ENCODE peak calls at places on chromosomes 11 and 22, in six cellular contexts. B is neuronal stem cell, W is H9, N is IMR-90, X is mesenchymal stem cell, S is H1. Q is an unnamed sample.

GRCh38 chr22:44045171-44045570 is 21.1 kb downstream of the PARVB start:
- DNase-seq in B (no peak), W (no peak), X (peak; percentile 29), S (no peak), N (peak; percentile 46), Q (no peak)

GRCh38 chr11:65476632-65477270 is 22.1 kb upstream of the MALAT1 start:
- DNase-seq in N (no peak), X (peak; percentile 49), S (no peak), B (no peak), W (no peak), Q (no peak)

GRCh38 chr11:134800826-134801225 is 388.8 kb upstream of the B3GAT1 start:
- DNase-seq in X (no peak), W (no peak), B (no peak), S (no peak), N (no peak), Q (no peak)

GRCh38 chr11:125170406-125171031 is 6.0 kb downstream of the PKNOX2 start:
- DNase-seq in S (no peak), X (peak; percentile 57), W (no peak), N (peak; percentile 92), B (no peak), Q (peak; percentile 58)

GRCh38 chr22:20026204-20026908 is 5.4 kb downstream of the TANGO2 start:
- DNase-seq in S (no peak), N (no peak), B (no peak), W (peak; percentile 13), X (no peak), Q (no peak)

GRCh38 chr11:16841984-16842383 is 103.5 kb downstream of the C11orf58 start:
- DNase-seq in X (no peak), W (no peak), S (no peak), N (no peak), B (no peak), Q (no peak)

GRCh38 chr22:42630901-42631602 is 9.3 kb downstream of the ATP5MGL start:
- DNase-seq in W (no peak), X (peak; percentile 37), S (no peak), N (no peak), B (no peak), Q (no peak)

GRCh38 chr11:89405629-89406028 is 85.5 kb downstream of the NOX4 start:
- DNase-seq in N (no peak), B (no peak), X (peak; percentile 14), W (no peak), S (no peak), Q (peak; percentile 68)

GRCh38 chr22:17836977-17837742 is 62.9 kb upstream of the BID start:
- DNase-seq in X (no peak), N (no peak), W (peak; percentile 52), B (no peak), S (peak; percentile 7), Q (peak; percentile 75)

GRCh38 chr11:96323643-96323985 is 19.4 kb downstream of the MAML2 start:
- DNase-seq in X (no peak), W (no peak), S (no peak), N (no peak), B (no peak), Q (no peak)

GRCh38 chr11:32843544-32843943 is 13.8 kb downstream of the PRRG4 start:
- DNase-seq in S (no peak), X (no peak), N (no peak), B (no peak), W (no peak), Q (no peak)

GRCh38 chr11:121767433-121767832 is 314.7 kb upstream of the SORL1-AS1 start:
- DNase-seq in N (peak; percentile 50), S (no peak), W (no peak), B (no peak), X (peak; percentile 0), Q (no peak)

GRCh38 chr22:19457828-19458428 is 10.4 kb upstream of the C22orf39 start:
- DNase-seq in N (no peak), S (no peak), W (no peak), B (no peak), X (no peak), Q (no peak)

GRCh38 chr11:58395581-58395980 is 11.1 kb downstream of the OR5B3 start:
- DNase-seq in B (no peak), N (peak; percentile 71), W (no peak), X (no peak), S (no peak), Q (no peak)

GRCh38 chr22:35684270-35684700 is 33.4 kb upstream of the APOL5 start:
- DNase-seq in X (peak; percentile 28), W (peak; percentile 59), N (peak; percentile 38), S (no peak), B (peak; percentile 26), Q (peak; percentile 61)

GRCh38 chr11:22707119-22707899 is 40.9 kb downstream of the GAS2 start:
- DNase-seq in W (no peak), S (no peak), X (peak; percentile 36), N (peak; percentile 35), B (no peak), Q (no peak)

GRCh38 chr11:64007629-64008282 is 21.5 kb downstream of the OTUB1 start:
- DNase-seq in X (peak; percentile 64), B (no peak), N (no peak), S (no peak), W (peak; percentile 77), Q (peak; percentile 83)

GRCh38 chr22:20903093-20903492 is 14.1 kb upstream of the CRKL start:
- DNase-seq in N (no peak), W (no peak), S (no peak), X (no peak), B (no peak), Q (no peak)

DNA sequence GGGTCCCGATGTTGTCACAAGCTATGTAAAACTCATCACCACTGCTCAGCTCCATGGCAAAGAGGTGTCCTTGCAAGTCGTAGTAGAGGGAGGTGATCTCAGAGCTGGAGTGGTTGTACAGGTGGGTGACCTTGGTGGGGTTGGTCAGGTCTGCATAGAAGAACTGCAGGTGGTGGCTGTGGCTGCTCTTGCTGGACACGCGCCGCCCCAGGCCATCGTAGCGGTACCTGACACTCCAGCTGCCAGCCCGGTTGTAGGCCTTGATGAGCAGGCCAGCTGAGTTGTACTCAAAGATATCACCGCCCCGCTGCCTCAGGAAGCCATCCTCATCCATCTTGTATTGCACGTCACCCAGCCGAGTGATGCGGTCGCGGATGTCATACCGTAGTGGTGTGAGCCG is 94.6 kb upstream of the NARS2 start:
- DNase-seq in B (no peak), W (no peak), N (no peak), S (no peak), X (no peak), Q (no peak)
- H2BK15ac ChIP-seq in B (no peak overlapping the region), W (no peak overlapping the region), N (no peak overlapping the region), S (no peak overlapping the region), X (no peak overlapping the region), Q (no peak overlapping the region)

GRCh38 chr11:72154816-72155215 is 19.3 kb downstream of the FOLR3 start:
- DNase-seq in X (no peak), W (no peak), N (no peak), B (no peak), S (no peak), Q (no peak)

GRCh38 chr11:72162891-72163492 is 27.5 kb downstream of the FOLR3 start:
- DNase-seq in W (no peak), B (no peak), N (no peak), S (no peak), X (no peak), Q (no peak)

GRCh38 chr11:72155751-72156150 is 20.2 kb downstream of the FOLR3 start:
- DNase-seq in B (no peak), S (no peak), W (no peak), X (no peak), N (no peak), Q (peak; percentile 46)

DNA sequence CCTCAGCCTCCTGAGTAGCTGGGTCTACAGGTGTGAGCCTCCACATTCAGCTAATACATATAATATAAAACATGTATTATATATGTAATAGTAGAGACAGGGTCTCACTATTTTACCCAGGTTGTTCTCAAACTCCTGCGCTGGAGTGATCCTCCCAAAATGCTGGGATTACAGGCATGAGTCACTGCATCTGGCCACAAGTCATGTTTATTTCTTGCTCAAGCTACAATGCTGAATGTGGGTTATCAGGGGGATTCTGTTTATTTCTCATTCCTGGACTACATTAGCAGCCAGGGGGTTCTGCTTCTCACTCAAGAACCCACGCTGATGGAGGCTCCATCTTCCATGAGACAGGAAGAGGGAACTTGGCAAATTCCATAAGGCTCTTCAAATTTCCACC is 24.8 kb downstream of the FOLR3 start:
- DNase-seq in N (peak; percentile 32), X (peak; percentile 6), B (no peak), W (no peak), S (no peak), Q (no peak)
- H4K8ac ChIP-seq in N (no peak overlapping the region), X (no peak overlapping the region), B (no peak overlapping the region), W (no peak overlapping the region), S (no peak overlapping the region), Q (no peak overlapping the region)

DNA sequence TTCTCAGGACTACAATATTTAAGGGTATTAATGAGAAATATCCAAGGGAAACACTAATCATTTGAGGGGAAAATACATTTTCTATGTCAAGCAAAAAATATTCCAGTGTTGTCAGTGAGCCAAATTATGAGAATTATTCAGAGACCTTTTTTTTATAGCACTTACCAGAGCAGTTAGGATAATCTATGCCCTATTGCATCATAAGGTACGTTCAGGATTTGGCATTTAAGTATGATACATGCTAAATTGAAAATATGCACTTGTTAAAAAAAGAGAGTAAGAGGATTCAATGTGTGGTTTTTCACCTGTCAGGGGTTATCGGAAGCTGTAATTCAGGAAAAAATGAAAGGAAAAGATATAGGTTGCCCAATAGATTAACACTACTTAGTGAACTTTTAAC is 17.2 kb upstream of the MPPED2 start:
- DNase-seq in W (no peak), N (no peak), B (no peak), X (no peak), S (no peak), Q (no peak)
- H2BK15ac ChIP-seq in W (no peak overlapping the region), N (no peak overlapping the region), B (no peak overlapping the region), X (no peak overlapping the region), S (no peak overlapping the region), Q (no peak overlapping the region)

GRCh38 chr11:45857834-45858492 is 10.7 kb downstream of the CRY2 start:
- DNase-seq in X (peak; percentile 96), B (no peak), N (peak; percentile 84), S (no peak), W (no peak), Q (no peak)

GRCh38 chr11:45860348-45860747 is 13.1 kb downstream of the CRY2 start:
- DNase-seq in N (no peak), S (no peak), B (no peak), W (no peak), X (no peak), Q (no peak)

GRCh38 chr11:45860764-45861510 is 13.7 kb downstream of the CRY2 start:
- DNase-seq in B (no peak), N (no peak), X (no peak), S (no peak), W (no peak), Q (no peak)

GRCh38 chr11:45859661-45860140 is 12.4 kb downstream of the CRY2 start:
- DNase-seq in B (no peak), S (no peak), N (peak; percentile 99), W (peak; percentile 68), X (peak; percentile 98), Q (peak; percentile 76)

DNA sequence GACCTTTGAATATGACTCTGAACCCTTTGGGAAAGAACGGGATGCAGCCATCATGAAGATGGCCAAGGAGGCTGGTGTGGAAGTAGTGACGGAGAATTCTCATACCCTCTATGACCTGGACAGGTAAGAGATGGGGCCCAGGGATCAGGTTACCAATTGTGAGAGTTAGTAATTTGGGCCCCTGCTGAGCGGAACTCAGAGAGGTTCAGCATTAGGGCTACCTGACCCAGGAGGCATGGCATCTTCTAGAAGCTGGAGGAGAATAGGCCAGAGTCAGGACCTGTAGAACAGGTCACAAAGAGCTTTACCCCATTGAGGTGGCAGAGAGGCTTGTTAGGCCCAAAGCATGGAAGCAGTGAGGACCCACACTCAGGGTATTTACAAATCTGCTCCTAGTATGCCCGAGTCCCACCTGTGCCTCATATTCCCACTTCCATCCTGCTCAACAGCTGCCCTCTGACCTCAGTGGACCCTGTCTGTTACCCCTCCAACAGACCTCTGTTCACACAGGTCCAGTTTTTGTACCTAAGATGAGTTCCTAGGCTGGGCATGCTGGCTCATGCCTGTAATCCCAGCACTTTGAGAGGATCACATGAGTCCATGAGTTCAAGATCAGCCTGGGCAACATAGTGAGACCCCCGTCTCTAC is 11.6 kb downstream of the CRY2 start:
- DNase-seq in X (no peak), S (no peak), N (no peak), B (no peak), W (no peak), Q (no peak)
- H4K8ac ChIP-seq in X (peak overlapping the region; percentile 33), S (no peak overlapping the region), N (peak overlapping the region; percentile 66), B (no peak overlapping the region), W (no peak overlapping the region), Q (no peak overlapping the region)

Q was measured in mesendoderm.